ENCODE peak calls at places on chromosomes 12 and 14, in eight cellular contexts. F is BJ; S is lower leg skin; Z is foreskin fibroblast; W is tibial nerve; G is mammary epithelial cell; N is effector memory CD4-positive, alpha-beta T cell; R is cardiac fibroblast. O is an unnamed sample.

GRCh38 chr12:89370850-89371249 is 18.5 kb upstream of the DUSP6 start:
- DNase-seq in N (no peak), S (no peak), F (peak), Z (peak), W (no peak), R (peak), G (peak), O (no peak)

GRCh38 chr14:102479107-102479506 is 30.5 kb downstream of the ANKRD9 start:
- DNase-seq in N (no peak), G (no peak), F (no peak), Z (no peak), R (no peak), W (no peak), S (no peak), O (no peak)

GRCh38 chr12:12992418-12993175 is 7.5 kb downstream of the HEBP1 start:
- DNase-seq in S (no peak), R (peak), G (peak), F (peak), W (peak), N (no peak), Z (peak), O (peak)

GRCh38 chr12:63802012-63802608 is 22.4 kb downstream of the RXYLT1 start:
- DNase-seq in F (no peak), R (peak), G (peak), W (no peak), N (no peak), Z (no peak), S (no peak), O (no peak)

GRCh38 chr12:8742501-8742900 is 44.7 kb downstream of the RIMKLB start:
- DNase-seq in N (no peak), W (no peak), F (peak), R (peak), Z (peak), S (no peak), G (peak), O (no peak)

GRCh38 chr14:26389646-26390508 is 208.0 kb downstream of the NOVA1 start:
- DNase-seq in N (no peak), W (no peak), G (no peak), S (no peak), Z (peak), F (no peak), R (peak), O (no peak)

GRCh38 chr12:132951649-132952048 is 4.5 kb downstream of the ZNF605 start:
- DNase-seq in G (no peak), Z (no peak), S (no peak), N (no peak), F (no peak), W (no peak), R (no peak), O (no peak)

GRCh38 chr14:32683679-32684078 is 255.0 kb upstream of the NPAS3 start:
- DNase-seq in S (no peak), W (no peak), G (no peak), F (no peak), R (no peak), Z (no peak), N (no peak), O (no peak)

GRCh38 chr14:75063013-75063412 is 811 bp downstream of the ACYP1 start:
- DNase-seq in Z (no peak), R (no peak), G (no peak), W (no peak), S (no peak), N (no peak), F (no peak), O (no peak)

GRCh38 chr12:31369712-31370521 is 44.0 kb upstream of the SINHCAF start:
- DNase-seq in N (no peak), Z (peak), W (peak), S (peak), R (peak), G (no peak), F (peak), O (peak)

GRCh38 chr12:39122562-39123204 is 217.3 kb upstream of the CPNE8 start:
- DNase-seq in S (no peak), R (no peak), F (no peak), G (peak), Z (no peak), W (no peak), N (no peak), O (no peak)

GRCh38 chr14:104293851-104294627 is 155.7 kb downstream of the KIF26A start:
- DNase-seq in N (no peak), W (no peak), F (no peak), Z (no peak), S (no peak), R (no peak), G (no peak), O (no peak)

GRCh38 chr12:119479121-119479561 is 114.4 kb upstream of the TMEM233 start:
- DNase-seq in F (no peak), N (no peak), R (no peak), Z (no peak), W (no peak), G (no peak), S (no peak), O (no peak)

GRCh38 chr12:31583878-31584277 is 7.1 kb downstream of the DENND5B start:
- DNase-seq in S (no peak), N (no peak), G (no peak), W (no peak), F (no peak), Z (no peak), R (no peak), O (no peak)

GRCh38 chr12:128727999-128728398 is 95.8 kb downstream of the SLC15A4 start:
- DNase-seq in S (no peak), R (no peak), Z (no peak), G (no peak), F (no peak), N (no peak), W (no peak), O (no peak)

GRCh38 chr12:89087149-89087834 is 265.0 kb downstream of the DUSP6 start:
- DNase-seq in W (no peak), S (no peak), G (no peak), N (no peak), R (no peak), F (no peak), Z (no peak), O (no peak)

GRCh38 chr12:4432878-4433820 is 12.5 kb downstream of the FGF6 start:
- DNase-seq in F (no peak), N (no peak), G (no peak), W (no peak), R (no peak), Z (no peak), S (no peak), O (no peak)

GRCh38 chr12:120229583-120230325 is 28.8 kb upstream of the RPLP0 start:
- DNase-seq in R (peak), Z (no peak), N (no peak), W (no peak), G (peak), F (no peak), S (no peak), O (no peak)

GRCh38 chr12:112950701-112951100 is 12.4 kb downstream of the OAS3 start:
- DNase-seq in R (no peak), Z (no peak), G (no peak), S (no peak), W (no peak), N (no peak), F (no peak), O (no peak)

GRCh38 chr12:22234561-22234960 is 99.9 kb downstream of the ST8SIA1 start:
- DNase-seq in Z (peak), F (peak), N (no peak), R (peak), G (no peak), S (peak), W (no peak), O (no peak)

GRCh38 chr14:105528197-105528858 is 1.9 kb downstream of the TMEM121 start:
- DNase-seq in S (peak), G (peak), R (peak), Z (peak), W (peak), N (peak), F (no peak), O (peak)

GRCh38 chr14:75069811-75070145 is 337 bp downstream of the ZC2HC1C start:
- DNase-seq in G (no peak), Z (no peak), N (no peak), F (no peak), S (no peak), R (no peak), W (peak), O (no peak)

GRCh38 chr12:124055066-124055465 is 82.1 kb downstream of the ZNF664 start:
- DNase-seq in S (no peak), G (no peak), W (no peak), F (no peak), R (no peak), N (no peak), Z (no peak), O (no peak)

GRCh38 chr14:66216763-66217162 is 269.4 kb upstream of the CCDC196 start:
- DNase-seq in G (no peak), S (no peak), N (no peak), Z (no peak), W (no peak), R (no peak), F (no peak), O (no peak)

GRCh38 chr14:81402123-81402495 is 2.0 kb upstream of the STON2 start:
- DNase-seq in W (no peak), Z (no peak), G (peak), R (peak), N (no peak), S (no peak), F (no peak), O (no peak)

GRCh38 chr12:27927347-27927746 is 45.2 kb downstream of the PTHLH start:
- DNase-seq in F (no peak), Z (no peak), S (no peak), W (no peak), N (no peak), G (no peak), R (no peak), O (no peak)

GRCh38 chr12:117226505-117226904 is 36.2 kb upstream of the FBXO21 start:
- DNase-seq in W (no peak), R (no peak), S (no peak), F (no peak), G (no peak), N (no peak), Z (no peak), O (no peak)

GRCh38 chr12:102503871-102504270 is 23.5 kb upstream of the IGF1 start:
- DNase-seq in Z (no peak), R (no peak), N (no peak), W (no peak), G (no peak), F (no peak), S (no peak), O (no peak)

GRCh38 chr12:38887770-38888169 is 17.6 kb downstream of the CPNE8 start:
- DNase-seq in Z (no peak), N (no peak), W (no peak), R (no peak), S (no peak), F (no peak), G (no peak), O (no peak)

GRCh38 chr12:68016136-68016535 is 26.9 kb downstream of the IFNG-AS1 start:
- DNase-seq in Z (no peak), R (no peak), N (no peak), G (no peak), W (no peak), S (no peak), F (no peak), O (no peak)

GRCh38 chr12:68011206-68011881 is 22.1 kb downstream of the IFNG-AS1 start:
- DNase-seq in F (no peak), N (no peak), W (no peak), G (no peak), R (no peak), Z (no peak), S (no peak), O (no peak)

GRCh38 chr12:68012712-68013111 is 23.5 kb downstream of the IFNG-AS1 start:
- DNase-seq in G (no peak), S (no peak), F (no peak), W (no peak), R (no peak), Z (no peak), N (no peak), O (no peak)

GRCh38 chr12:68013181-68013580 is 23.9 kb downstream of the IFNG-AS1 start:
- DNase-seq in W (no peak), Z (no peak), G (no peak), R (no peak), S (no peak), N (no peak), F (no peak), O (no peak)

GRCh38 chr12:68011882-68012207 is 22.6 kb downstream of the IFNG-AS1 start:
- DNase-seq in G (no peak), W (no peak), Z (peak), S (no peak), R (peak), N (no peak), F (no peak), O (no peak)
- H3K4me3 ChIP-seq in G (no peak), W (no peak), Z (no peak), S (no peak), R (no peak), N (no peak), F (no peak), O (no peak)

GRCh38 chr14:89365071-89365801 is 51.8 kb downstream of the FOXN3 start:
- DNase-seq in F (no peak), S (peak), Z (no peak), R (peak), N (no peak), G (no peak), W (no peak), O (peak)

GRCh38 chr14:89364316-89364715 is 52.7 kb downstream of the FOXN3 start:
- DNase-seq in S (no peak), R (no peak), N (no peak), W (no peak), F (no peak), Z (no peak), G (no peak), O (no peak)

GRCh38 chr14:89367449-89368120 is 49.4 kb downstream of the FOXN3 start:
- DNase-seq in R (no peak), G (no peak), W (no peak), F (no peak), S (no peak), N (no peak), Z (no peak), O (no peak)

GRCh38 chr14:89368490-89369477 is 48.2 kb downstream of the FOXN3 start:
- DNase-seq in G (no peak), N (no peak), S (no peak), W (no peak), R (no peak), Z (no peak), F (no peak), O (peak)

GRCh38 chr14:89366580-89367448 is 50.2 kb downstream of the FOXN3 start:
- DNase-seq in W (peak), G (no peak), Z (no peak), R (peak), S (no peak), F (no peak), N (no peak), O (no peak)
- H3K4me3 ChIP-seq in W (no peak), G (no peak), Z (no peak), R (no peak), S (no peak), F (no peak), N (no peak), O (no peak)

GRCh38 chr12:131773582-131774221 is 54.5 kb upstream of the MMP17 start:
- DNase-seq in G (no peak), R (no peak), N (no peak), Z (no peak), F (no peak), S (no peak), W (no peak), O (no peak)

GRCh38 chr12:131779027-131779426 is 49.2 kb upstream of the MMP17 start:
- DNase-seq in Z (no peak), G (no peak), F (no peak), R (no peak), S (no peak), W (no peak), N (no peak), O (no peak)

GRCh38 chr12:131774576-131774975 is 53.6 kb upstream of the MMP17 start:
- DNase-seq in G (no peak), R (no peak), Z (no peak), W (no peak), S (no peak), N (no peak), F (no peak), O (no peak)

GRCh38 chr12:131775904-131776889 is 52.0 kb upstream of the MMP17 start:
- DNase-seq in R (no peak), W (no peak), G (no peak), S (no peak), Z (no peak), N (no peak), F (no peak), O (no peak)

DNA sequence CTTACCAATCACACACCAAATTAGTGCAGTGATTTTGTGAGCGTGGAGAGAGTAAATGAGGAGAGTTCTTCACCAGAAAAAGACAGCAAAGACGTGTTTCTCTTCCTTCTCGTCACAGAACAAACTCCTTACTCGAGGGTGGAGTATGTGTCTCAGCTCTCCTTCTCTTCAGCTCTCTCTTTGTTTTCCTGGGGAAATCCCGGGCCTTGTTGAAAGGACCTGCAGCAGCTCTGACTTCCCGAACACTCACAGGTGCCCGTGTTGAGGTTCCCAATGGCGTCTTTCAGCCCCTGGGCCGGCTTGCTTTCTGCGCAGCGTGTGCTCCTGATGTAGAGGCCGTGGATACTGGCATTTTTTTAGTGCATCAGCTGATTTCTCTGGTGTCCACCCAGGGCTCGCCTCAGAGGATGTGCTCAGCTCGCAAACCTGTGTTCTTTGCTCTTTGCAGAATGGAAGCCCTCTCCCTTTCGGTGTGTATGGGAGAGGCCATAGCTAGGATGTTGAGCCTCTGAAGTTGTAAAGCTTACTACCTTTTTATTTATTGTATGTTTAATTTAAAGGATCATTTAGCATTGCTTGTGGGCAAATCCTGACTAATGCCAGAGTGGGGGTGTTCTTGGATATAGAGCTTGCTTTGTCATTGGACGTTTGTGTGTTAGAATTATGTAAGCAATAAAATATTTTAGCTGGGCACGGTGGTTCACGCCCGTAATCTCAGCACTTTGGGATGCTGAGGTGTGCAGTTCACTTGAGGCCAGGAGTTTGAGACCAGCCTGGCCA is 52.9 kb upstream of the MMP17 start:
- DNase-seq in S (no peak), Z (no peak), N (no peak), R (no peak), G (peak), W (no peak), F (no peak), O (no peak)
- H3K4me3 ChIP-seq in S (no peak), Z (no peak), N (no peak), R (no peak), G (no peak), W (no peak), F (no peak), O (no peak)

GRCh38 chr12:32877670-32878459 is 18.7 kb downstream of the PKP2 start:
- DNase-seq in Z (no peak), S (peak), G (no peak), W (no peak), N (no peak), R (peak), F (no peak), O (no peak)
- H3K4me3 ChIP-seq in Z (no peak), S (no peak), G (no peak), W (no peak), N (no peak), R (no peak), F (no peak), O (no peak)

GRCh38 chr12:1560704-1561103 is 33.7 kb downstream of the FBXL14 start:
- DNase-seq in Z (no peak), W (no peak), R (no peak), F (no peak), G (no peak), S (no peak), N (no peak), O (no peak)
- H3K4me3 ChIP-seq in Z (no peak), W (no peak), R (no peak), F (no peak), G (no peak), S (no peak), N (no peak), O (no peak)

GRCh38 chr12:110557300-110557699 is 25.8 kb downstream of the PPTC7 start:
- DNase-seq in N (no peak), R (no peak), W (no peak), G (no peak), F (no peak), Z (no peak), S (no peak), O (no peak)

GRCh38 chr12:110556705-110557104 is 26.4 kb downstream of the PPTC7 start:
- DNase-seq in W (no peak), F (no peak), N (no peak), R (no peak), Z (no peak), G (no peak), S (no peak), O (no peak)

GRCh38 chr12:110555509-110556406 is 27.4 kb downstream of the PPTC7 start:
- DNase-seq in W (no peak), S (no peak), G (peak), N (no peak), Z (peak), R (peak), F (peak), O (no peak)

GRCh38 chr12:110550981-110551380 is 32.1 kb downstream of the PPTC7 start:
- DNase-seq in W (no peak), F (no peak), R (no peak), Z (no peak), S (no peak), N (no peak), G (no peak), O (no peak)

GRCh38 chr12:110554184-110554583 is 28.9 kb downstream of the PPTC7 start:
- DNase-seq in Z (no peak), W (no peak), G (no peak), N (no peak), R (no peak), F (no peak), S (no peak), O (no peak)
- H3K4me3 ChIP-seq in Z (no peak), W (no peak), G (no peak), N (no peak), R (no peak), F (no peak), S (no peak), O (no peak)

GRCh38 chr12:121789233-121789781 is 4.2 kb downstream of the RHOF start:
- DNase-seq in R (no peak), N (no peak), W (no peak), S (no peak), Z (no peak), F (no peak), G (no peak), O (no peak)
- H3K4me3 ChIP-seq in R (no peak), N (peak), W (no peak), S (no peak), Z (no peak), F (no peak), G (no peak), O (no peak)

GRCh38 chr14:96206461-96206860 is 1.8 kb downstream of the BDKRB2 start:
- DNase-seq in S (no peak), R (no peak), G (peak), Z (no peak), W (no peak), N (no peak), F (no peak), O (no peak)
- H3K4me3 ChIP-seq in S (no peak), R (no peak), G (peak), Z (peak), W (peak), N (no peak), F (peak), O (no peak)

DNA sequence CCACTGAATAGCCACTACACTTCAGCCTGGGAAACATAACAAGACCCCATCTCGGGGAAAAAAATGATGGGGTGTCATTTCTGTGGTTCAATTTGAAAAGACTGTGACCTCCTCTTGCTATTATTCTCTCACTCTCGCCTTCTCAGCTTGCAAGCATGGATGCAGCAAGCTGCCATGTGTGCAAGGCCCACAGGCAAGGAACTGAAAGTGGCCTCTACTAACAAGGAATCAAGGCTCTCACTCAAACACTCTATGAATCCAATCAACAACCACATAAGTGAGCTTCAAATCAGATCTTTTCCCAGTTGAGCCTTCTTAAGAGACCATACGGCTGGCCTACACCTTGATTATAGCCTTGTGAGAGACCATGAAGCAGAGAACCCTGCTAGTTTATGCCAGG is 17.9 kb upstream of the DHRS7 start:
- DNase-seq in S (no peak), F (no peak), W (no peak), N (no peak), Z (no peak), G (no peak), R (no peak), O (no peak)
- H3K4me3 ChIP-seq in S (no peak), F (no peak), W (no peak), N (no peak), Z (no peak), G (no peak), R (no peak), O (no peak)